ENCODE peak calls at places on chromosomes 3 and 15, in ten cellular contexts. X is activated gamma-delta T cell treated with Interleukin-2 at 50 U/mL for 16 hours; C is T follicular helper cell; R is naive B cell; M is T-helper 9 cell; Q is AG04450; K is OCI-M1; H is LoVo; P is GM12865; W is activated naive CD8-positive, alpha-beta T cell treated with anti-CD3 and anti-CD28 coated beads for 36 hours. E is an unnamed sample.

GRCh38 chr15:20351448-20351961 is 190.1 kb downstream of the GOLGA6L6 start:
- DNase-seq in R (no peak), P (no peak), C (no peak), W (no peak), Q (no peak), K (no peak), M (no peak), X (no peak), H (no peak), E (no peak)

GRCh38 chr3:57787867-57788623 is 31.9 kb downstream of the SLMAP start:
- DNase-seq in H (peak; percentile 51), K (peak; percentile 61), P (peak; percentile 73), M (no peak), X (no peak), W (no peak), C (no peak), Q (no peak), R (peak; percentile 19), E (peak; percentile 9)

GRCh38 chr15:94670436-94671034 is 439.2 kb downstream of the MCTP2 start:
- DNase-seq in P (peak; percentile 9), W (no peak), Q (peak; percentile 6), X (no peak), R (no peak), C (no peak), K (peak; percentile 63), M (no peak), H (peak; percentile 63), E (peak; percentile 54)

GRCh38 chr3:123688241-123688747 is 103.4 kb upstream of the HACD2 start:
- DNase-seq in Q (peak; percentile 69), C (no peak), R (no peak), H (peak; percentile 37), W (no peak), P (peak; percentile 27), K (no peak), M (no peak), X (no peak), E (no peak)

GRCh38 chr15:90519688-90520087 is 10.0 kb upstream of the CRTC3 start:
- DNase-seq in Q (peak; percentile 36), C (no peak), H (no peak), W (no peak), P (no peak), M (no peak), K (no peak), X (no peak), R (no peak), E (no peak)

GRCh38 chr3:64518950-64519349 is 168.8 kb downstream of the ADAMTS9 start:
- DNase-seq in P (no peak), W (no peak), X (no peak), H (no peak), Q (peak; percentile 13), R (no peak), M (no peak), K (no peak), C (no peak), E (no peak)

GRCh38 chr3:32500880-32501784 is 1.5 kb downstream of the CMTM6 start:
- DNase-seq in C (no peak), Q (no peak), R (no peak), H (no peak), P (peak; percentile 10), X (no peak), K (peak; percentile 65), W (no peak), M (no peak), E (peak; percentile 21)

GRCh38 chr3:35276616-35277015 is 362.7 kb upstream of the ARPP21 start:
- DNase-seq in M (no peak), X (no peak), W (no peak), R (no peak), Q (no peak), H (no peak), C (no peak), P (no peak), K (no peak), E (no peak)

GRCh38 chr3:90062018-90062417 is 954.6 kb downstream of the EPHA3 start:
- DNase-seq in R (no peak), W (no peak), K (peak; percentile 6), C (no peak), Q (no peak), P (no peak), X (no peak), H (peak; percentile 17), M (no peak), E (no peak)

GRCh38 chr15:30065025-30065801 is 17.5 kb upstream of the GOLGA8J start:
- DNase-seq in W (no peak), X (no peak), K (no peak), Q (peak; percentile 18), H (peak; percentile 11), M (no peak), C (no peak), P (no peak), R (no peak), E (no peak)

GRCh38 chr15:76823903-76824302 is 81.2 kb downstream of the SCAPER start:
- DNase-seq in W (no peak), R (no peak), K (no peak), C (no peak), P (no peak), H (no peak), Q (no peak), X (no peak), M (no peak), E (no peak)

GRCh38 chr3:50606596-50606995 is 5.0 kb downstream of the CISH start:
- DNase-seq in K (no peak), P (no peak), H (no peak), Q (no peak), C (no peak), M (no peak), W (peak; percentile 38), X (peak; percentile 64), R (no peak), E (no peak)